ENCODE peak calls at places on chromosome 13, in ten cellular contexts. G is neural crest cell, L is AG08395, B is breast epithelium, X is iris pigment epithelial cell, U is occipital lobe, D is fibroblast of lung, R is neural progenitor cell, V is AG09309, Z is HFF-Myc. A is an unnamed sample.

GRCh38 chr13:25688524-25688923 is 316.8 kb downstream of the ATP8A2 start:
- DNase-seq in B (no peak), Z (no peak), L (no peak), V (no peak), R (no peak), D (no peak), X (no peak), G (no peak), U (no peak), A (no peak)

GRCh38 chr13:108494991-108495661 is 134.3 kb upstream of the MYO16 start:
- DNase-seq in X (peak), R (peak), U (no peak), V (no peak), D (no peak), G (peak), Z (no peak), L (no peak), B (no peak), A (no peak)

GRCh38 chr13:42266464-42266863 is 5.5 kb upstream of the AKAP11 start:
- DNase-seq in V (no peak), G (no peak), B (no peak), D (peak), Z (no peak), X (peak), R (no peak), L (peak), U (no peak), A (no peak)

GRCh38 chr13:95217920-95218830 is 83.1 kb downstream of the ABCC4 start:
- DNase-seq in Z (no peak), X (no peak), V (no peak), R (no peak), G (no peak), B (no peak), D (no peak), U (no peak), L (no peak), A (no peak)

GRCh38 chr13:109968876-109969577 is 182.6 kb upstream of the IRS2 start:
- DNase-seq in L (peak), U (no peak), V (no peak), B (no peak), R (no peak), Z (no peak), X (peak), G (no peak), D (no peak), A (no peak)

GRCh38 chr13:94073006-94073744 is 406.3 kb downstream of the DCT start:
- DNase-seq in L (peak), R (no peak), U (no peak), G (no peak), Z (no peak), B (no peak), D (peak), V (peak), X (peak), A (no peak)

GRCh38 chr13:110582421-110582954 is 21.0 kb upstream of the RAB20 start:
- DNase-seq in G (no peak), L (no peak), X (no peak), V (no peak), Z (no peak), D (no peak), U (no peak), R (no peak), B (no peak), A (no peak)

GRCh38 chr13:96781141-96781540 is 213.1 kb downstream of the OXGR1 start:
- DNase-seq in L (no peak), X (no peak), U (peak), V (no peak), R (no peak), B (no peak), G (no peak), Z (no peak), D (peak), A (no peak)

GRCh38 chr13:78192721-78193120 is 274.1 kb upstream of the EDNRB start:
- DNase-seq in G (no peak), Z (no peak), U (no peak), D (peak), V (no peak), R (no peak), L (peak), B (no peak), X (peak), A (no peak)

GRCh38 chr13:83883061-83883523 is 818 bp upstream of the SLITRK1 start:
- DNase-seq in B (no peak), Z (no peak), X (no peak), D (no peak), R (peak), G (no peak), V (no peak), U (peak), L (no peak), A (no peak)

GRCh38 chr13:74329978-74330377 is 195.8 kb upstream of the KLF12 start:
- DNase-seq in G (no peak), D (peak), B (no peak), Z (no peak), X (no peak), V (no peak), R (no peak), U (no peak), L (no peak), A (no peak)

GRCh38 chr13:113650275-113650674 is 7.7 kb downstream of the ATP4B start:
- DNase-seq in B (no peak), D (no peak), L (no peak), Z (no peak), R (no peak), V (no peak), G (no peak), U (no peak), X (no peak), A (peak)

GRCh38 chr13:81540777-81541176 is 1199.9 kb upstream of the SPRY2 start:
- DNase-seq in U (no peak), D (no peak), V (no peak), Z (no peak), B (no peak), G (no peak), X (peak), L (no peak), R (peak), A (no peak)

GRCh38 chr13:99859178-99860177 is 112.1 kb downstream of the ZIC5 start:
- DNase-seq in B (no peak), R (peak), U (no peak), D (no peak), G (no peak), L (no peak), V (no peak), X (no peak), Z (peak), A (no peak)

GRCh38 chr13:113919761-113920160 is 54.1 kb downstream of the C13orf46 start:
- DNase-seq in L (no peak), Z (no peak), G (no peak), X (no peak), V (no peak), U (no peak), D (no peak), B (peak), R (no peak), A (no peak)

GRCh38 chr13:102225892-102226291 is 176.0 kb downstream of the FGF14 start:
- DNase-seq in V (no peak), X (no peak), R (no peak), G (no peak), B (no peak), U (no peak), L (no peak), Z (no peak), D (no peak), A (no peak)

GRCh38 chr13:59906413-59907027 is 257.2 kb downstream of the DIAPH3 start:
- DNase-seq in G (no peak), B (no peak), U (no peak), D (peak), V (peak), X (peak), R (peak), L (peak), Z (peak), A (peak)

GRCh38 chr13:73945371-73945770 is 188.8 kb downstream of the KLF12 start:
- DNase-seq in X (no peak), D (no peak), V (no peak), Z (no peak), U (no peak), L (no peak), R (no peak), B (no peak), G (no peak), A (no peak)

GRCh38 chr13:82058364-82058763 is 1717.4 kb upstream of the SPRY2 start:
- DNase-seq in V (no peak), Z (no peak), G (no peak), D (no peak), R (no peak), L (no peak), X (no peak), B (no peak), U (no peak), A (no peak)

GRCh38 chr13:20411638-20412342 is 113.9 kb downstream of the CRYL1 start:
- DNase-seq in B (no peak), V (no peak), L (no peak), X (no peak), D (no peak), G (no peak), U (no peak), R (no peak), Z (no peak), A (no peak)

GRCh38 chr13:91369432-91369831 is 21.9 kb downstream of the MIR17HG start:
- DNase-seq in D (peak), Z (no peak), B (no peak), G (no peak), V (no peak), U (no peak), R (no peak), X (peak), L (peak), A (peak)

GRCh38 chr13:66618702-66619101 is 611.4 kb downstream of the PCDH9 start:
- DNase-seq in X (peak), Z (peak), L (peak), D (peak), U (no peak), V (no peak), R (peak), B (no peak), G (no peak), A (peak)

GRCh38 chr13:20796791-20797513 is 23.2 kb upstream of the EEF1AKMT1 start:
- DNase-seq in L (peak), B (no peak), X (peak), R (no peak), D (peak), V (no peak), Z (no peak), U (no peak), G (no peak), A (peak)

GRCh38 chr13:21150013-21150412 is 26.3 kb downstream of the SKA3 start:
- DNase-seq in V (no peak), G (no peak), X (peak), U (no peak), D (no peak), R (no peak), B (no peak), Z (no peak), L (no peak), A (no peak)

GRCh38 chr13:39263033-39263432 is 224.8 kb downstream of the NHLRC3 start:
- DNase-seq in X (peak), R (peak), Z (peak), L (peak), G (peak), U (no peak), D (peak), V (no peak), B (no peak), A (peak)

GRCh38 chr13:79492313-79492798 is 11.4 kb downstream of the NDFIP2 start:
- DNase-seq in V (no peak), Z (no peak), G (no peak), U (no peak), B (no peak), L (no peak), D (peak), R (no peak), X (peak), A (peak)

GRCh38 chr13:102870677-102871415 is 25.0 kb downstream of the ERCC5 start:
- DNase-seq in U (peak), G (peak), Z (no peak), X (peak), B (no peak), L (peak), V (no peak), R (peak), D (peak), A (peak)

GRCh38 chr13:42984691-42985090 is 7.3 kb downstream of the EPSTI1 start:
- DNase-seq in V (no peak), D (no peak), G (no peak), B (no peak), X (no peak), L (no peak), Z (no peak), R (no peak), U (no peak), A (no peak)

GRCh38 chr13:59103004-59103768 is 1060.5 kb downstream of the DIAPH3 start:
- DNase-seq in V (no peak), D (peak), B (no peak), U (no peak), Z (no peak), X (peak), R (no peak), L (no peak), G (no peak), A (no peak)

GRCh38 chr13:74771964-74772363 is 637.8 kb upstream of the KLF12 start:
- DNase-seq in D (peak), Z (no peak), X (peak), L (peak), V (peak), R (no peak), U (no peak), B (no peak), G (no peak), A (no peak)

GRCh38 chr13:39531646-39532045 is 71.3 kb downstream of the LHFPL6 start:
- DNase-seq in R (no peak), X (peak), D (peak), V (no peak), U (no peak), L (no peak), Z (no peak), G (no peak), B (no peak), A (peak)

GRCh38 chr13:25249001-25249543 is 38.2 kb downstream of the MTMR6 start:
- DNase-seq in X (peak), U (peak), D (peak), B (no peak), G (no peak), V (peak), R (peak), Z (peak), L (peak), A (no peak)

GRCh38 chr13:61275251-61275650 is 140.4 kb downstream of the PCDH20 start:
- DNase-seq in G (no peak), L (no peak), V (no peak), D (no peak), X (no peak), Z (no peak), U (no peak), R (no peak), B (no peak), A (no peak)

GRCh38 chr13:114078501-114079451 is 53.6 kb downstream of the RASA3 start:
- DNase-seq in G (no peak), V (no peak), Z (peak), X (peak), D (peak), B (no peak), R (no peak), L (peak), U (no peak), A (peak)

GRCh38 chr13:67408823-67409222 is 178.7 kb upstream of the PCDH9 start:
- DNase-seq in X (peak), U (no peak), R (no peak), V (no peak), B (no peak), L (no peak), D (no peak), G (no peak), Z (no peak), A (no peak)

GRCh38 chr13:36815069-36815468 is 4.0 kb upstream of the RFXAP start:
- DNase-seq in D (no peak), G (no peak), X (no peak), B (no peak), Z (no peak), R (no peak), V (no peak), U (no peak), L (peak), A (no peak)

GRCh38 chr13:75312884-75313520 is 169.0 kb downstream of the TBC1D4 start:
- DNase-seq in U (no peak), B (no peak), L (no peak), Z (no peak), G (no peak), D (no peak), V (no peak), R (no peak), X (no peak), A (no peak)

GRCh38 chr13:38527140-38527539 is 159.7 kb upstream of the FREM2 start:
- DNase-seq in U (no peak), D (no peak), L (no peak), V (no peak), B (no peak), R (no peak), Z (no peak), X (no peak), G (no peak), A (no peak)

A was measured in SJSA1.